ENCODE peak calls at places on chromosomes 4 and X, in four cellular contexts. D is psoas muscle, W is hepatocyte, A is omental fat pad. S is an unnamed sample.

GRCh38 chr4:112184438-112184837 is 39.2 kb downstream of the FAM241A start:
- DNase-seq in D (no peak), W (no peak), A (no peak), S (no peak)

GRCh38 chr4:114272226-114272625 is 292.8 kb upstream of the ARSJ start:
- DNase-seq in D (no peak), W (peak; percentile 35), A (no peak), S (no peak)

GRCh38 chrX:55488559-55489314 is 911 bp downstream of the USP51 start:
- DNase-seq in D (peak; percentile 56), W (peak; percentile 71), A (peak; percentile 25), S (peak; percentile 27)

GRCh38 chr4:82044141-82044993 is 329.4 kb downstream of the HNRNPD start:
- DNase-seq in D (peak; percentile 60), W (peak; percentile 85), A (peak; percentile 31), S (peak; percentile 41)

GRCh38 chr4:17846256-17846655 is 35.5 kb downstream of the NCAPG start:
- DNase-seq in D (no peak), W (no peak), A (no peak), S (no peak)

GRCh38 chr4:128835498-128836222 is 26.2 kb downstream of the JADE1 start:
- DNase-seq in D (peak; percentile 65), W (no peak), A (no peak), S (peak; percentile 34)

GRCh38 chrX:65551489-65552339 is 17.1 kb upstream of the LAS1L start:
- DNase-seq in D (no peak), W (no peak), A (no peak), S (no peak)

GRCh38 chr4:55512922-55513571 is 33.7 kb downstream of the CLOCK start:
- DNase-seq in D (no peak), W (no peak), A (no peak), S (no peak)

GRCh38 chrX:20477836-20478532 is 211.3 kb upstream of the RPS6KA3 start:
- DNase-seq in D (no peak), W (no peak), A (no peak), S (no peak)

GRCh38 chrX:154712781-154713391 is 38.0 kb downstream of the GAB3 start:
- DNase-seq in D (no peak), W (no peak), A (no peak), S (no peak)

GRCh38 chrX:23248187-23248586 is 86.5 kb upstream of the PTCHD1 start:
- DNase-seq in D (no peak), W (no peak), A (no peak), S (no peak)

GRCh38 chr4:4782969-4783368 is 76.5 kb upstream of the MSX1 start:
- DNase-seq in D (no peak), W (no peak), A (no peak), S (no peak)

GRCh38 chrX:100083146-100083715 is 326.8 kb downstream of the PCDH19 start:
- DNase-seq in D (no peak), W (no peak), A (no peak), S (no peak)

GRCh38 chr4:65656008-65656407 is 14.3 kb downstream of the EPHA5 start:
- DNase-seq in D (no peak), W (no peak), A (no peak), S (no peak)

GRCh38 chr4:3417448-3417847 is 24.3 kb upstream of the HGFAC start:
- DNase-seq in D (no peak), W (no peak), A (no peak), S (no peak)

GRCh38 chrX:42752730-42753129 is 25.2 kb downstream of the PPP1R2C start:
- DNase-seq in D (no peak), W (no peak), A (no peak), S (no peak)

GRCh38 chrX:13189380-13189779 is 130.5 kb downstream of the ATXN3L start:
- DNase-seq in D (no peak), W (no peak), A (no peak), S (no peak)

GRCh38 chr4:155478336-155478825 is 101.6 kb upstream of the MAP9 start:
- DNase-seq in D (no peak), W (no peak), A (no peak), S (no peak)

GRCh38 chr4:76035146-76035545 is 724 bp downstream of the CXCL11 start:
- DNase-seq in D (no peak), W (no peak), A (no peak), S (no peak)

GRCh38 chr4:168634276-168634802 is 137.5 kb downstream of the PALLD start:
- DNase-seq in D (no peak), W (peak; percentile 72), A (no peak), S (no peak)

GRCh38 chr4:77734928-77735327 is 84.2 kb downstream of the CNOT6L start:
- DNase-seq in D (no peak), W (peak; percentile 66), A (no peak), S (no peak)

GRCh38 chr4:121277194-121278105 is 103.4 kb downstream of the QRFPR start:
- DNase-seq in D (no peak), W (peak; percentile 23), A (no peak), S (no peak)

GRCh38 chr4:98516441-98517323 is 141.7 kb downstream of the TSPAN5 start:
- DNase-seq in D (no peak), W (no peak), A (no peak), S (no peak)

GRCh38 chr4:54669831-54670230 is 12.1 kb downstream of the KIT start:
- DNase-seq in D (no peak), W (no peak), A (no peak), S (no peak)

GRCh38 chr4:8060632-8061031 is 98.0 kb downstream of the ABLIM2 start:
- DNase-seq in D (no peak), W (no peak), A (no peak), S (no peak)

GRCh38 chr4:152572417-152573086 is 36.7 kb upstream of the FBXW7 start:
- DNase-seq in D (no peak), W (peak; percentile 73), A (no peak), S (no peak)

GRCh38 chr4:53130896-53131561 is 234.8 kb downstream of the SCFD2 start:
- DNase-seq in D (no peak), W (no peak), A (no peak), S (no peak)

GRCh38 chr4:34365891-34366290 is 1878.4 kb downstream of the ARAP2 start:
- DNase-seq in D (no peak), W (no peak), A (no peak), S (no peak)

GRCh38 chr4:11700751-11701226 is 272.1 kb upstream of the HS3ST1 start:
- DNase-seq in D (no peak), W (no peak), A (no peak), S (no peak)

GRCh38 chr4:98624144-98624543 is 34.3 kb downstream of the TSPAN5 start:
- DNase-seq in D (no peak), W (no peak), A (no peak), S (no peak)

S was measured in putamen.